ENCODE peak calls at places on chromosomes 13 and 19, in ten cellular contexts. J, N, O, Z, E, U, V, Q, M and K are unnamed samples.
A peak's percentile ranks its signal among the peaks of the same experiment; 100 is the strongest.

GRCh38 chr13:72221276-72221962 is 354.4 kb upstream of the DACH1 start:
- DNase-seq in J (peak; percentile 65), N (no peak), O (peak; percentile 44), Z (peak; percentile 12), E (no peak), U (no peak), V (peak; percentile 15), Q (peak; percentile 38), M (no peak), K (peak; percentile 41)

GRCh38 chr13:41313659-41314197 is 2.7 kb downstream of the NAA16 start:
- DNase-seq in J (no peak), N (no peak), O (no peak), Z (no peak), E (no peak), U (no peak), V (no peak), Q (no peak), M (no peak), K (no peak)

GRCh38 chr19:55549500-55550320 is 4.4 kb upstream of the SBK3 start:
- DNase-seq in J (peak; percentile 89), N (peak; percentile 88), O (no peak), Z (peak; percentile 16), E (peak; percentile 92), U (peak; percentile 90), V (peak; percentile 58), Q (peak; percentile 56), M (no peak), K (no peak)

GRCh38 chr19:47296036-47296435 is 13.6 kb upstream of the C5AR1 start:
- DNase-seq in J (peak; percentile 70), N (no peak), O (peak; percentile 65), Z (peak; percentile 87), E (peak; percentile 60), U (peak; percentile 73), V (peak; percentile 49), Q (peak; percentile 85), M (peak; percentile 83), K (no peak)

GRCh38 chr19:50779504-50780457 is 9.5 kb downstream of the GPR32 start:
- DNase-seq in J (no peak), N (no peak), O (no peak), Z (no peak), E (no peak), U (no peak), V (no peak), Q (no peak), M (no peak), K (no peak)

GRCh38 chr19:43798546-43799409 is 3.5 kb downstream of the LYPD5 start:
- DNase-seq in J (peak; percentile 89), N (no peak), O (peak; percentile 71), Z (no peak), E (peak; percentile 42), U (no peak), V (peak; percentile 42), Q (no peak), M (no peak), K (peak; percentile 51)

GRCh38 chr19:28242317-28242927 is 970.5 kb downstream of the UQCRFS1 start:
- DNase-seq in J (peak; percentile 2), N (no peak), O (no peak), Z (peak; percentile 46), E (peak; percentile 17), U (no peak), V (no peak), Q (peak; percentile 58), M (no peak), K (no peak)

GRCh38 chr13:113099142-113099541 is 6.4 kb upstream of the F7 start:
- DNase-seq in J (no peak), N (no peak), O (no peak), Z (no peak), E (no peak), U (no peak), V (no peak), Q (no peak), M (no peak), K (no peak)

GRCh38 chr19:29596885-29597525 is 9.1 kb upstream of the POP4 start:
- DNase-seq in J (no peak), N (no peak), O (no peak), Z (no peak), E (no peak), U (peak; percentile 24), V (no peak), Q (peak; percentile 33), M (no peak), K (no peak)

GRCh38 chr19:2455481-2456300 is 1.1 kb downstream of the LMNB2 start:
- DNase-seq in J (no peak), N (no peak), O (peak; percentile 62), Z (no peak), E (no peak), U (no peak), V (peak; percentile 40), Q (no peak), M (no peak), K (peak; percentile 46)

GRCh38 chr19:18847516-18848463 is 16.0 kb downstream of the UPF1 start:
- DNase-seq in J (no peak), N (no peak), O (peak; percentile 48), Z (no peak), E (no peak), U (peak; percentile 82), V (peak; percentile 46), Q (no peak), M (no peak), K (no peak)

GRCh38 chr13:108835082-108835481 is 205.7 kb downstream of the MYO16 start:
- DNase-seq in J (no peak), N (no peak), O (no peak), Z (no peak), E (no peak), U (no peak), V (no peak), Q (no peak), M (no peak), K (no peak)

GRCh38 chr19:6718741-6719539 is 1.5 kb downstream of the C3 start:
- DNase-seq in J (no peak), N (no peak), O (peak; percentile 77), Z (no peak), E (no peak), U (no peak), V (peak; percentile 54), Q (no peak), M (peak; percentile 46), K (no peak)

GRCh38 chr19:18460313-18460712 is 22.4 kb upstream of the ISYNA1 start:
- DNase-seq in J (no peak), N (no peak), O (no peak), Z (no peak), E (peak; percentile 84), U (peak; percentile 35), V (peak; percentile 90), Q (no peak), M (no peak), K (peak; percentile 52)

GRCh38 chr19:50255115-50255514 is 51.7 kb downstream of the MYH14 start:
- DNase-seq in J (no peak), N (no peak), O (no peak), Z (no peak), E (no peak), U (no peak), V (no peak), Q (no peak), M (no peak), K (no peak)

GRCh38 chr13:72782717-72783116 is 784 bp downstream of the PIBF1 start:
- DNase-seq in J (no peak), N (no peak), O (no peak), Z (no peak), E (peak; percentile 50), U (peak; percentile 19), V (no peak), Q (no peak), M (no peak), K (no peak)

GRCh38 chr19:54179921-54180452 is 7.0 kb upstream of the TMC4 start:
- DNase-seq in J (no peak), N (no peak), O (peak; percentile 47), Z (peak; percentile 67), E (peak; percentile 64), U (peak; percentile 62), V (no peak), Q (peak; percentile 75), M (no peak), K (no peak)

GRCh38 chr13:85362980-85363379 is 436.2 kb downstream of the SLITRK6 start:
- DNase-seq in J (no peak), N (no peak), O (no peak), Z (no peak), E (no peak), U (no peak), V (no peak), Q (no peak), M (no peak), K (no peak)
- TF ChIP-seq CTCF in J (no peak), N (no peak), O (no peak), Z (no peak), E (no peak), U (no peak), V (no peak), Q (no peak), M (no peak), K (no peak)

GRCh38 chr19:41408256-41408655 is 10.6 kb downstream of the BCKDHA start:
- DNase-seq in J (no peak), N (no peak), O (no peak), Z (no peak), E (no peak), U (no peak), V (no peak), Q (no peak), M (no peak), K (no peak)
- TF ChIP-seq CTCF in J (no peak), N (no peak), O (peak; percentile 10), Z (no peak), E (no peak), U (no peak), V (no peak), Q (no peak), M (no peak), K (no peak)

DNA sequence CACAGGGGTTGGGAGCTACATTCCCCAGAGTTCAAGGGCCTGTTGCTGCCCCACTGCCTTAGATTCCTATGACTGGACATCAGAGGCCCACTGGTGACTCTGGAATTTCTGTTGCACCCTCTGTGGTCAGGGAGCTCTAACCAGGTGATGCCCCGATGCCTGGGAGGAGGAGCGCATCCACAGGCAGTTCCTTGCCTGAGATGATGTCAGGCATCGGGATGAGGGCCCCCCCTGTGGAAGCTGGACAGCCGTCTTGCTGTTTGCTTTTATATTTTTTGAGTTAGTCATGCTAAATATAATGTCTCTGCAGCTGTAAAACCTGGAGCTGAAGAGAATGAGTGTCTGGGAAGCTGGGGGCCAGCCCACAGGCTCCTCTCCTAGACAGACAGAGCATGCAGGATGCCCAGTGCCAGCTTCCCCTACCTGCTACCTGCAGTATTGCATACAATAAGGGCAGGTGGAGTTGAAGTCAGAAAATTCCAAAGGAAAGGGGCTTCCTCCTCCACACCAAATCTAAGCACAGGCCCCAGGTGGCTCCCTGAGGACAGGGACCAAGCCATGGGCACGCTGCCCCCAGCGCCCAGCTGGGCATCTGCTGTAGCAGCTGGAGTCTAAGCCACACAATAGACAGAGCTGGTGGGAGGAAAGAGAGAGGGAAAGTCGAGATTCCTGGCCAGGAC is 16.2 kb downstream of the COL4A2 start:
- DNase-seq in J (no peak), N (no peak), O (no peak), Z (no peak), E (peak; percentile 96), U (peak; percentile 89), V (no peak), Q (no peak), M (no peak), K (no peak)
- TF ChIP-seq CTCF in J (peak; percentile 21), N (no peak), O (no peak), Z (no peak), E (no peak), U (peak; percentile 70), V (no peak), Q (peak; percentile 32), M (no peak), K (no peak)

DNA sequence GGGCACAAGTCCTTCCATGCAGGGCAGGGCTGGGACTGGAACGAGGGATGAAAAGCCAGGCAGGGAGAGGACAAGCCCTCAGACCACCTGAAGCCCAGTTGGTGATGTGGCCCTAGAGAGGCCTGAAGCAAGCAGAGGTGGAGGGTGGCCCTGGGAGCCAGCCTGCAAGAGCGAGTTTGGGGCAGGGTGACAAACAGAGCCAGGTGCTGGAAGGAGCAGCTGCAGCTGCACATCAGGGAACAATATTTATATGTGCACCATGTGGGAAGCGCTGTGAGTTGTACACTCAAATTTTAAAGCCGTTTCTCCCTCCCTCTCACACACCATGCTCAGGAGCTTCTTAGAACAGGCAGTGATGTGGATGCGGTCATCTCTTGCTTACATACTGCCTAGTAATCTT is 67.8 kb downstream of the FGF9 start:
- DNase-seq in J (no peak), N (no peak), O (no peak), Z (no peak), E (no peak), U (no peak), V (no peak), Q (no peak), M (no peak), K (no peak)
- TF ChIP-seq CTCF in J (no peak), N (no peak), O (no peak), Z (no peak), E (no peak), U (no peak), V (no peak), Q (no peak), M (no peak), K (no peak)